ENCODE peak calls at places on chromosomes 3 and 15, in seven cellular contexts. One of them, this sample, is unnamed.

GRCh38 chr3:47433796-47434195 is 41.9 kb downstream of the SCAP start:
- DNase-seq in neural progenitor cell: no peak
- DNase-seq in fibroblast of lung: no peak
- DNase-seq in neuronal stem cell: no peak
- DNase-seq in HCT116: no peak
- DNase-seq in GM12878: no peak
- DNase-seq in mammary epithelial cell: peak; percentile 21
- DNase-seq in this sample: no peak

GRCh38 chr3:193879099-193879863 is 256.7 kb upstream of the HES1 start:
- DNase-seq in fibroblast of lung: no peak
- DNase-seq in neural progenitor cell: no peak
- DNase-seq in GM12878: no peak
- DNase-seq in HCT116: no peak
- DNase-seq in mammary epithelial cell: no peak
- DNase-seq in neuronal stem cell: no peak
- DNase-seq in this sample: no peak

GRCh38 chr3:4823986-4824947 is 155.0 kb upstream of the BHLHE40 start:
- DNase-seq in GM12878: no peak
- DNase-seq in fibroblast of lung: no peak
- DNase-seq in mammary epithelial cell: no peak
- DNase-seq in neuronal stem cell: no peak
- DNase-seq in HCT116: no peak
- DNase-seq in neural progenitor cell: no peak
- DNase-seq in this sample: no peak

GRCh38 chr3:72341943-72342342 is 506.3 kb downstream of the SHQ1 start:
- DNase-seq in neuronal stem cell: no peak
- DNase-seq in mammary epithelial cell: no peak
- DNase-seq in neural progenitor cell: no peak
- DNase-seq in GM12878: no peak
- DNase-seq in fibroblast of lung: peak; percentile 30
- DNase-seq in HCT116: no peak
- DNase-seq in this sample: no peak

GRCh38 chr3:34183581-34184313 is 385.3 kb downstream of the PDCD6IP start:
- DNase-seq in GM12878: no peak
- DNase-seq in mammary epithelial cell: no peak
- DNase-seq in neuronal stem cell: no peak
- DNase-seq in neural progenitor cell: no peak
- DNase-seq in fibroblast of lung: no peak
- DNase-seq in HCT116: no peak
- DNase-seq in this sample: no peak

GRCh38 chr15:87943629-87944028 is 312.9 kb downstream of the NTRK3 start:
- DNase-seq in fibroblast of lung: no peak
- DNase-seq in HCT116: no peak
- DNase-seq in mammary epithelial cell: no peak
- DNase-seq in neural progenitor cell: no peak
- DNase-seq in GM12878: no peak
- DNase-seq in neuronal stem cell: no peak
- DNase-seq in this sample: no peak

GRCh38 chr3:144652573-144652972 is 681.0 kb downstream of the DIPK2A start:
- DNase-seq in HCT116: no peak
- DNase-seq in fibroblast of lung: peak; percentile 84
- DNase-seq in neural progenitor cell: no peak
- DNase-seq in mammary epithelial cell: no peak
- DNase-seq in GM12878: no peak
- DNase-seq in neuronal stem cell: no peak
- DNase-seq in this sample: no peak

GRCh38 chr15:28913171-28913765 is 27.5 kb downstream of the APBA2 start:
- DNase-seq in neural progenitor cell: peak; percentile 36
- DNase-seq in HCT116: no peak
- DNase-seq in fibroblast of lung: no peak
- DNase-seq in GM12878: no peak
- DNase-seq in neuronal stem cell: no peak
- DNase-seq in mammary epithelial cell: no peak
- DNase-seq in this sample: no peak

GRCh38 chr15:60183366-60183765 is 179.3 kb downstream of the FOXB1 start:
- DNase-seq in mammary epithelial cell: no peak
- DNase-seq in neuronal stem cell: no peak
- DNase-seq in HCT116: no peak
- DNase-seq in GM12878: no peak
- DNase-seq in fibroblast of lung: no peak
- DNase-seq in neural progenitor cell: no peak
- DNase-seq in this sample: no peak

GRCh38 chr15:70203981-70204560 is 106.4 kb upstream of the TLE3 start:
- DNase-seq in GM12878: no peak
- DNase-seq in HCT116: no peak
- DNase-seq in neural progenitor cell: no peak
- DNase-seq in fibroblast of lung: no peak
- DNase-seq in mammary epithelial cell: no peak
- DNase-seq in neuronal stem cell: no peak
- DNase-seq in this sample: no peak

GRCh38 chr15:66038387-66039116 is 169.3 kb downstream of the RAB11A start:
- DNase-seq in neural progenitor cell: no peak
- DNase-seq in HCT116: no peak
- DNase-seq in neuronal stem cell: no peak
- DNase-seq in mammary epithelial cell: no peak
- DNase-seq in fibroblast of lung: no peak
- DNase-seq in GM12878: no peak
- DNase-seq in this sample: no peak

GRCh38 chr3:183252108-183252782 is 808 bp upstream of the B3GNT5 start:
- DNase-seq in mammary epithelial cell: peak; percentile 41
- DNase-seq in GM12878: no peak
- DNase-seq in neural progenitor cell: no peak
- DNase-seq in HCT116: no peak
- DNase-seq in neuronal stem cell: no peak
- DNase-seq in fibroblast of lung: no peak
- DNase-seq in this sample: no peak
- H3K9ac ChIP-seq in mammary epithelial cell: peak overlapping the region; percentile 82
- H3K9ac ChIP-seq in GM12878: no peak overlapping the region
- H3K9ac ChIP-seq in neural progenitor cell: no peak overlapping the region
- H3K9ac ChIP-seq in HCT116: peak overlapping the region; percentile 85
- H3K9ac ChIP-seq in neuronal stem cell: no peak overlapping the region
- H3K9ac ChIP-seq in fibroblast of lung: no peak overlapping the region
- H3K9ac ChIP-seq in this sample: no peak overlapping the region

GRCh38 chr3:190338717-190339116 is 16.5 kb upstream of the CLDN1 start:
- DNase-seq in mammary epithelial cell: peak; percentile 86
- DNase-seq in neuronal stem cell: no peak
- DNase-seq in fibroblast of lung: no peak
- DNase-seq in GM12878: no peak
- DNase-seq in neural progenitor cell: no peak
- DNase-seq in HCT116: peak; percentile 13
- DNase-seq in this sample: no peak
- H2AFZ ChIP-seq in mammary epithelial cell: peak overlapping the region; percentile 11
- H2AFZ ChIP-seq in neuronal stem cell: no peak overlapping the region
- H2AFZ ChIP-seq in fibroblast of lung: no peak overlapping the region
- H2AFZ ChIP-seq in GM12878: no peak overlapping the region
- H2AFZ ChIP-seq in neural progenitor cell: no peak overlapping the region
- H2AFZ ChIP-seq in HCT116: no peak overlapping the region
- H2AFZ ChIP-seq in this sample: no peak overlapping the region

DNA sequence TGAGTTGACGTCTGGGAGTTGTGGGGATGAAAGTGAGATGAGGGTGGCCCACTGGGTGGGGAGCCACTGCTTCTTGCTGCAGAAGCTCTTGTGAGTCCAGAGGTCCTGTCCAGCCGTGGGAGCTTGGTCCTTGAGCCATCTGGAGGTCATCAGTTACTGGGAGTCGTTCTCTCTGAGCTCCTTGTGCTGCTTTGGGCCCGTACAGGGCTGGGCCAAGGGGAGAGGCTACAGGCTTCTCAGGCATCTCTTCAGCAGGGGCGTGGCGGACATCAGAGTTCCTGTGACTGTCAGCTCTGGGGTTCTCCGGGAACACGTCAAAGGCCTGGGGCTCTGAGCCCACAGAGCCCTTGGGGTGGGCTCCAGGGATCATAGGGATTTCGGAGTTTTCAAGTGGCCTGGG is 2.6 kb downstream of the PRRT3 start:
- DNase-seq in fibroblast of lung: no peak
- DNase-seq in GM12878: no peak
- DNase-seq in mammary epithelial cell: no peak
- DNase-seq in HCT116: no peak
- DNase-seq in neural progenitor cell: no peak
- DNase-seq in neuronal stem cell: no peak
- DNase-seq in this sample: no peak
- H3K9ac ChIP-seq in fibroblast of lung: no peak overlapping the region
- H3K9ac ChIP-seq in GM12878: no peak overlapping the region
- H3K9ac ChIP-seq in mammary epithelial cell: no peak overlapping the region
- H3K9ac ChIP-seq in HCT116: no peak overlapping the region
- H3K9ac ChIP-seq in neural progenitor cell: no peak overlapping the region
- H3K9ac ChIP-seq in neuronal stem cell: no peak overlapping the region
- H3K9ac ChIP-seq in this sample: no peak overlapping the region

DNA sequence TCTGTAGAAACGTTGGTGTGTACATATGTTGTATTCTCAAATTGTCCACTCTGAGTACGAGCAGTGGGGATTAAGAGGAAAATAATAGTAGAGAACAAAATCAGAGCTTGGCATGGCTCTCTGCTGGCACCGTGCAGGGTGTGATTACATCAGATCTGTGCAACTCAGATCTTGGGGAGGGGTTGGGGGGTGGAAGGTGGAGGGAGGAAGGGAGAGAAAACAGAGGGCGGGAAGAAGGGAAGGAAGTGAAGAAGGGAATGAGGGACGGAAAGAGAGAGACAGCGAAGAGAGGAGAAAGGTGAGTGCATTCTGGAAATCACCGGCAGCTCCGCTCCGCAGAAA is 30.9 kb upstream of the ADAMTS17 start:
- DNase-seq in fibroblast of lung: no peak
- DNase-seq in HCT116: no peak
- DNase-seq in neuronal stem cell: no peak
- DNase-seq in GM12878: no peak
- DNase-seq in neural progenitor cell: no peak
- DNase-seq in mammary epithelial cell: no peak
- DNase-seq in this sample: no peak
- H2AFZ ChIP-seq in fibroblast of lung: no peak overlapping the region
- H2AFZ ChIP-seq in HCT116: no peak overlapping the region
- H2AFZ ChIP-seq in neuronal stem cell: peak overlapping the region; percentile 53
- H2AFZ ChIP-seq in GM12878: no peak overlapping the region
- H2AFZ ChIP-seq in neural progenitor cell: peak overlapping the region; percentile 97
- H2AFZ ChIP-seq in mammary epithelial cell: no peak overlapping the region
- H2AFZ ChIP-seq in this sample: no peak overlapping the region

GRCh38 chr3:27535809-27536392 is 51.7 kb upstream of the SLC4A7 start:
- DNase-seq in neuronal stem cell: no peak
- DNase-seq in GM12878: no peak
- DNase-seq in HCT116: no peak
- DNase-seq in fibroblast of lung: no peak
- DNase-seq in mammary epithelial cell: peak; percentile 64
- DNase-seq in neural progenitor cell: no peak
- DNase-seq in this sample: no peak
- H3K9ac ChIP-seq in neuronal stem cell: no peak overlapping the region
- H3K9ac ChIP-seq in GM12878: no peak overlapping the region
- H3K9ac ChIP-seq in HCT116: peak overlapping the region; percentile 54
- H3K9ac ChIP-seq in fibroblast of lung: no peak overlapping the region
- H3K9ac ChIP-seq in mammary epithelial cell: no peak overlapping the region
- H3K9ac ChIP-seq in neural progenitor cell: no peak overlapping the region
- H3K9ac ChIP-seq in this sample: no peak overlapping the region

GRCh38 chr3:156614642-156615511 is 59.5 kb upstream of the TIPARP start:
- DNase-seq in GM12878: no peak
- DNase-seq in HCT116: no peak
- DNase-seq in neural progenitor cell: no peak
- DNase-seq in neuronal stem cell: no peak
- DNase-seq in mammary epithelial cell: peak; percentile 38
- DNase-seq in fibroblast of lung: no peak
- DNase-seq in this sample: no peak
- H2AFZ ChIP-seq in GM12878: peak overlapping the region; percentile 46
- H2AFZ ChIP-seq in HCT116: peak overlapping the region; percentile 54
- H2AFZ ChIP-seq in neural progenitor cell: no peak overlapping the region
- H2AFZ ChIP-seq in neuronal stem cell: peak overlapping the region; percentile 14
- H2AFZ ChIP-seq in mammary epithelial cell: peak overlapping the region; percentile 43
- H2AFZ ChIP-seq in fibroblast of lung: no peak overlapping the region
- H2AFZ ChIP-seq in this sample: no peak overlapping the region

DNA sequence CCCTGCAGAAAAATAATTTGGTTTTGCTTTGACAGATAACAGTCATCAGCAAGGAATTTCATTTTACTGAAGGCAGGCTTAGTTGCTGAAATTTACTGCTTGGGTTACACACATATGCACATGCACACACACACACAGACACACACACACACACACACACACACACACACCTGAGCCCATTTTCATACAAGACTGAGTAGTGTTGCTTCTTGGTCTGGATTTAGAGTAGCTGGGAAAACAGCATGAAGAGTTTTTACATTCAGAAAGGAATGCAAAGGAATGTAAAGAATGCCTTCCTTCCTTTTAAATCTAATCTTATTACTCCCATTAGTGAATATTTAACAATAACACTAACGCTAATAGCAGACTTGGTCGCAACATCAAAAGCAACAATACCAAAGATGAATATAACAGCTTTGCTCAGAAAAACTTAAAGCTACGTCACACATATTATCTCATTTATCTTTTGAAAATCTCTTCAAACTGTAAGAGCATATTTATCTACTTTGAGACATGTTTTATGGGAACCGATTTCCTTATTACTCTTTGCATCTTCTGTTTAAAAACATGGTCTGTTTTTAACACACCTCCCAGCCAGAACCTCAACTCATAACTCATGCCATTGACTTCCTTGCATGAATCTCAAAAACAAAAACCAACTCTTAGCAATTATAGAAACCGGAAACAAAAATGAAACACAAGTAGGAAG is 32.5 kb downstream of the RFTN1 start:
- DNase-seq in mammary epithelial cell: peak; percentile 8
- DNase-seq in fibroblast of lung: peak; percentile 31
- DNase-seq in GM12878: no peak
- DNase-seq in neural progenitor cell: peak; percentile 26
- DNase-seq in HCT116: no peak
- DNase-seq in neuronal stem cell: peak; percentile 9
- DNase-seq in this sample: no peak
- H3K9ac ChIP-seq in mammary epithelial cell: no peak overlapping the region
- H3K9ac ChIP-seq in fibroblast of lung: no peak overlapping the region
- H3K9ac ChIP-seq in GM12878: no peak overlapping the region
- H3K9ac ChIP-seq in neural progenitor cell: no peak overlapping the region
- H3K9ac ChIP-seq in HCT116: no peak overlapping the region
- H3K9ac ChIP-seq in neuronal stem cell: no peak overlapping the region
- H3K9ac ChIP-seq in this sample: peak overlapping the region; percentile 48

GRCh38 chr3:129120254-129121004 is 1.2 kb downstream of the RAB43 start:
- DNase-seq in neuronal stem cell: peak; percentile 55
- DNase-seq in GM12878: peak; percentile 89
- DNase-seq in HCT116: peak; percentile 51
- DNase-seq in fibroblast of lung: peak; percentile 81
- DNase-seq in mammary epithelial cell: peak; percentile 97
- DNase-seq in neural progenitor cell: peak; percentile 80
- DNase-seq in this sample: peak; percentile 81
- H2AFZ ChIP-seq in neuronal stem cell: peak overlapping the region; percentile 90
- H2AFZ ChIP-seq in GM12878: peak overlapping the region; percentile 55
- H2AFZ ChIP-seq in HCT116: no peak overlapping the region
- H2AFZ ChIP-seq in fibroblast of lung: peak overlapping the region; percentile 61
- H2AFZ ChIP-seq in mammary epithelial cell: peak overlapping the region; percentile 83
- H2AFZ ChIP-seq in neural progenitor cell: peak overlapping the region; percentile 93
- H2AFZ ChIP-seq in this sample: no peak overlapping the region